ENCODE peak calls at places on chromosomes 6 and 20, in four cellular contexts. D is GM12878, Y is SK-N-SH, P is K562. L is an unnamed sample.

GRCh38 chr20:4134861-4135379 is 119.6 kb upstream of the RNF24 start:
- DNase-seq in D (no peak), Y (no peak), P (no peak), L (no peak)

GRCh38 chr6:132135409-132135808 is 184.2 kb upstream of the CCN2 start:
- DNase-seq in D (no peak), Y (no peak), P (no peak), L (no peak)

GRCh38 chr6:99545442-99545841 is 23.0 kb downstream of the CCNC start:
- DNase-seq in D (no peak), Y (no peak), P (no peak), L (no peak)

GRCh38 chr6:109503327-109504224 is 20.6 kb upstream of the ZBTB24 start:
- DNase-seq in D (no peak), Y (no peak), P (no peak), L (no peak)

GRCh38 chr20:49389854-49390253 is 92.6 kb downstream of the KCNB1 start:
- DNase-seq in D (no peak), Y (no peak), P (no peak), L (no peak)

GRCh38 chr20:13428684-13429083 is 207.6 kb downstream of the ISM1 start:
- DNase-seq in D (no peak), Y (no peak), P (no peak), L (no peak)

GRCh38 chr6:39882567-39882953 is 51.7 kb downstream of the MOCS1 start:
- DNase-seq in D (no peak), Y (no peak), P (no peak), L (no peak)

GRCh38 chr20:50101900-50102299 is 11.1 kb downstream of the UBE2V1 start:
- DNase-seq in D (no peak), Y (no peak), P (no peak), L (no peak)

GRCh38 chr6:170091639-170092579 is 199.0 kb downstream of the DLL1 start:
- DNase-seq in D (no peak), Y (no peak), P (no peak), L (peak; percentile 2)

GRCh38 chr20:45104786-45105185 is 3.9 kb upstream of the KCNS1 start:
- DNase-seq in D (no peak), Y (no peak), P (no peak), L (no peak)

GRCh38 chr6:170147056-170147787 is 143.7 kb downstream of the DLL1 start:
- DNase-seq in D (no peak), Y (no peak), P (no peak), L (no peak)

GRCh38 chr6:164151161-164151728 is 736.7 kb downstream of the QKI start:
- DNase-seq in D (no peak), Y (no peak), P (no peak), L (no peak)

GRCh38 chr6:168157272-168158007 is 78.4 kb upstream of the FRMD1 start:
- DNase-seq in D (no peak), Y (no peak), P (no peak), L (no peak)

GRCh38 chr20:54668271-54669053 is 193.1 kb downstream of the DOK5 start:
- DNase-seq in D (no peak), Y (peak; percentile 29), P (peak; percentile 29), L (peak; percentile 26)

GRCh38 chr6:150004101-150004782 is 21.1 kb downstream of the RAET1L start:
- DNase-seq in D (no peak), Y (no peak), P (no peak), L (no peak)

GRCh38 chr6:12586696-12587095 is 129.9 kb upstream of the PHACTR1 start:
- DNase-seq in D (no peak), Y (no peak), P (no peak), L (no peak)

GRCh38 chr6:12582421-12583110 is 134.0 kb upstream of the PHACTR1 start:
- DNase-seq in D (no peak), Y (no peak), P (no peak), L (no peak)

GRCh38 chr6:12584631-12585405 is 131.7 kb upstream of the PHACTR1 start:
- DNase-seq in D (no peak), Y (no peak), P (no peak), L (no peak)

GRCh38 chr6:12587096-12587495 is 129.5 kb upstream of the PHACTR1 start:
- DNase-seq in D (no peak), Y (no peak), P (no peak), L (no peak)

DNA sequence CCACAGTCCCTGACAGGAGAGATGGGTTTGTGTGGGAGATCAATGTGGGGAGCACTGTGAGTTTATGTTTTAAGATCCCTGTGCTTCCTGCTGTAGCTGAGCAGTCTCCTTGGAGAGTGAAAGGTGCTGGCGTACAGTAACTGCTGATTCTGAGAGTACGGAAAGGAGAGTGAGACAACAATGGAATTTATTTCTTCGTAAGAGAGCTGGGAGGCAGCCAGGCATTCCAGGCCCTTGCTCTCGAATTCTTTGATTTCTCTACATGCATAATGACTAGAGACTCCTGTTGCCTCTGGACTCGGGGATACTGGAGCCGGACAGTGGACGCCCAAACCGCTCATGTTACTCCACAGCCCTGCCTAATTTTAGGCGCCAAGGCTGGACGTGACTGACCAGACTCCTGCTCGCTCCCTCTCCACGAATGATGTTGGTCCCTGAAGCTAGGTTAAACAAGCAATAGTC is 131.0 kb upstream of the PHACTR1 start:
- DNase-seq in D (no peak), Y (no peak), P (no peak), L (no peak)
- TF ChIP-seq USF1 in D (no peak), Y (no peak), P (no peak), L (no peak)

GRCh38 chr6:38724343-38724742 is 9.2 kb downstream of the DNAH8 start:
- DNase-seq in D (no peak), Y (no peak), P (no peak), L (no peak)
- TF ChIP-seq USF1 in D (no peak), Y (no peak), P (no peak), L (no peak)

GRCh38 chr6:46756469-46757205 is 9.9 kb downstream of the ANKRD66 start:
- DNase-seq in D (no peak), Y (no peak), P (no peak), L (no peak)
- TF ChIP-seq USF1 in D (no peak), Y (no peak), P (no peak), L (no peak)

DNA sequence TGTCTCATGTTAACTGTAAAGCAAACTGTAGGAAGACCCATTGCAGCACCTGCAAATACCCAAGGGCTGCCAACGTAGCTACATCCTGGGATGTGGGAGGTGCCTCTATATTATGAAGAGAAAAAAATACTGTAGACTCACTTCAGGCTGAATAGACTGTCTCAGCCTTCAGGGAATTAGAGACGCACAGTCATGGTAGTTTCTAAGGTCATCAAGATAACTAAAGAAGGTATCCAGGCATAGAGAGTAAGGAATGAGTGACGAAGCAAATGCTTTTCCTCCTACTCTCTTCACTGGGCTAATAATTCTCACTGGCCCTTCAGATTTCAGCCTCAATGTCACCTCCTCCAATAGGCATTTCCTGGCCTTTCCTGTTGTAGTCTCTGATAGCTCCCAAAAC is 121.6 kb upstream of the ECI2 start:
- DNase-seq in D (no peak), Y (no peak), P (peak; percentile 22), L (no peak)
- TF ChIP-seq USF1 in D (no peak), Y (no peak), P (no peak), L (no peak)

DNA sequence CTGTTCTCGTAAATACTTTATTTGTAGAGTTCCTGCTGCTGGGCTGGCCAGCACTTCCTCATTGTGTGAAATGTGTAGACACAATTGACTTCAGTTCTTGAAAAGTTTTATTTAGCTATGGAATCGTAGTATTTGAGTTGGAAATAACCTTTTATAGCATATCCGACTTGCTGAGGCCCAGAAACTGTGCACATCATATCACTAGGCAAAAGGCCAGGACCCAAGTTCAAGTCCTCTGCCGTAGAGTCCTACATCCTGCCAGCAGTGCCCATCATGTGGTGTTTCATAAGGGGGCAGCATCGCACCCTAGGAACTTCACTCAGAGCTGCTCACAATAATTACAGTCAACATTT is 207.7 kb upstream of the SNX9 start:
- DNase-seq in D (no peak), Y (no peak), P (no peak), L (no peak)
- TF ChIP-seq USF1 in D (no peak), Y (no peak), P (no peak), L (no peak)

GRCh38 chr6:159068904-159069578 is 24.2 kb upstream of the TAGAP start:
- DNase-seq in D (no peak), Y (no peak), P (no peak), L (peak; percentile 37)
- TF ChIP-seq USF1 in D (no peak), Y (no peak), P (no peak), L (no peak)

GRCh38 chr6:105500693-105501092 is 97.8 kb upstream of the PREP start:
- DNase-seq in D (no peak), Y (no peak), P (no peak), L (no peak)

GRCh38 chr6:105499928-105500327 is 97.0 kb upstream of the PREP start:
- DNase-seq in D (no peak), Y (no peak), P (no peak), L (no peak)

GRCh38 chr6:105503641-105504040 is 100.8 kb upstream of the PREP start:
- DNase-seq in D (no peak), Y (no peak), P (no peak), L (no peak)

GRCh38 chr6:105501945-105502344 is 99.1 kb upstream of the PREP start:
- DNase-seq in D (no peak), Y (no peak), P (no peak), L (no peak)

DNA sequence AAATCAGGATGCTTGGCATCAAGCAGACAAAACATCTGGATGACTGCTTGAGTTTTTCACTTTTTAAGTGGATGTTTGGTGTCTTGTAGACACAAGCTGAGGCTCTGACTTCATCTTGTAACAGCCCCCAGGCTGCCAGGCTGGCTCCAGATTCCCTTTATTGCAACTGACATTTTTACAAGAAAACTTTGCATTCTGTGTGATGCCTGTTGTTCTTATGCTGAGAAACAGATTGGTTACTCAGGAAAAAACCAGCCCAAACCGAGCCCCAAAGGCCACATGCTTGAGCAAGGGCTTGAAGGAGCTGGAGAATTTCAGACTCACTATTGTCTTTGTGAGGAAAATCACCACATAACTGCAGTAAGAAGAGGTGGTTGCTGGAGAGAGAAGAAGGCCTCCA is 98.4 kb upstream of the PREP start:
- DNase-seq in D (no peak), Y (no peak), P (no peak), L (no peak)
- TF ChIP-seq USF1 in D (no peak), Y (no peak), P (no peak), L (no peak)

GRCh38 chr20:2524435-2525272 is 11.7 kb upstream of the TMC2 start:
- DNase-seq in D (peak; percentile 25), Y (peak; percentile 87), P (peak; percentile 85), L (peak; percentile 95)
- TF ChIP-seq USF1 in D (no peak), Y (no peak), P (no peak), L (no peak)

GRCh38 chr6:135094403-135094821 is 39.8 kb upstream of the HBS1L start:
- DNase-seq in D (no peak), Y (no peak), P (no peak), L (no peak)
- TF ChIP-seq USF1 in D (no peak), Y (no peak), P (no peak), L (no peak)

GRCh38 chr6:144688713-144689112 is 403.6 kb downstream of the UTRN start:
- DNase-seq in D (no peak), Y (no peak), P (no peak), L (no peak)
- TF ChIP-seq USF1 in D (no peak), Y (no peak), P (no peak), L (no peak)

L was measured in WTC11.